ENCODE peak calls at places on chromosome 1, in eight cellular contexts. E is left ventricle myocardium inferior; A is A549; L is pancreas; G is CD8-positive, alpha-beta T cell; Q is breast epithelium; Y is astrocyte; N is lower lobe of right lung. X is an unnamed sample.

GRCh38 chr1:220182656-220183055 is 88.7 kb downstream of the IARS2 start:
- DNase-seq in N (no peak), Q (no peak), A (no peak), Y (peak; percentile 12), E (no peak), G (no peak), L (no peak), X (no peak)

GRCh38 chr1:212288614-212289013 is 3.4 kb downstream of the PPP2R5A start:
- DNase-seq in A (no peak), N (no peak), Y (peak; percentile 76), Q (no peak), E (no peak), L (no peak), G (no peak), X (no peak)

GRCh38 chr1:173341307-173341706 is 134.2 kb upstream of the TNFSF4 start:
- DNase-seq in Y (peak; percentile 93), Q (no peak), G (no peak), A (no peak), E (no peak), N (no peak), L (no peak), X (no peak)

GRCh38 chr1:93150729-93151128 is 29.5 kb downstream of the TMED5 start:
- DNase-seq in A (no peak), E (no peak), G (no peak), Y (no peak), Q (no peak), L (no peak), N (no peak), X (no peak)

GRCh38 chr1:29789910-29790247 is 553.6 kb downstream of the PTPRU start:
- DNase-seq in Q (no peak), A (no peak), L (no peak), Y (no peak), G (no peak), N (no peak), E (no peak), X (no peak)

GRCh38 chr1:17998889-17999288 is 108.7 kb upstream of the IGSF21 start:
- DNase-seq in L (no peak), G (no peak), E (no peak), Y (no peak), N (no peak), A (no peak), Q (no peak), X (no peak)

GRCh38 chr1:152533327-152533938 is 19.2 kb downstream of the CRCT1 start:
- DNase-seq in N (no peak), E (no peak), Y (no peak), Q (no peak), G (no peak), L (no peak), A (peak; percentile 33), X (no peak)

GRCh38 chr1:184051138-184051484 is 419 bp upstream of the TSEN15 start:
- DNase-seq in A (no peak), G (no peak), E (no peak), Y (peak; percentile 16), L (no peak), Q (no peak), N (no peak), X (no peak)

GRCh38 chr1:28926629-28927441 is 12.5 kb downstream of the EPB41 start:
- DNase-seq in L (no peak), N (no peak), A (no peak), Y (no peak), Q (no peak), E (no peak), G (peak; percentile 45), X (no peak)

GRCh38 chr1:218058730-218059129 is 226.4 kb upstream of the RRP15 start:
- DNase-seq in N (no peak), E (no peak), Y (no peak), A (no peak), L (no peak), G (no peak), Q (no peak), X (no peak)
- TF ChIP-seq CTCF in N (no peak), E (no peak), Y (no peak), A (no peak), L (no peak), G (no peak), Q (no peak), X (no peak)

GRCh38 chr1:98325646-98326441 is 335.7 kb upstream of the SNX7 start:
- DNase-seq in L (no peak), Q (peak; percentile 34), E (peak; percentile 46), A (no peak), N (no peak), Y (peak; percentile 86), G (no peak), X (peak; percentile 68)
- H3K4me1 ChIP-seq in L (no peaks in the 10 kb centered on the region), Q (no peaks in the 10 kb centered on the region), E (peaks cover 20% of the 10 kb centered on the region), A (peaks cover 59% of the 10 kb centered on the region), N (peaks cover 30% of the 10 kb centered on the region), Y (peaks cover 49% of the 10 kb centered on the region), G (no peaks in the 10 kb centered on the region), X (peaks cover 44% of the 10 kb centered on the region)

GRCh38 chr1:231020139-231020601 is 19.9 kb downstream of the FAM89A start:
- DNase-seq in Y (no peak), G (no peak), A (no peak), L (no peak), Q (no peak), E (no peak), N (no peak), X (no peak)
- TF ChIP-seq CTCF in Y (no peak), G (no peak), A (no peak), L (no peak), Q (no peak), E (no peak), N (no peak), X (no peak)

GRCh38 chr1:98053471-98054366 is 132.9 kb upstream of the DPYD start:
- DNase-seq in E (peak; percentile 55), N (peak; percentile 69), Q (no peak), G (peak; percentile 33), L (peak; percentile 82), Y (peak; percentile 71), A (no peak), X (peak; percentile 94)

GRCh38 chr1:98055457-98055856 is 134.6 kb upstream of the DPYD start:
- DNase-seq in Q (no peak), E (no peak), N (no peak), L (no peak), Y (no peak), A (no peak), G (no peak), X (no peak)

GRCh38 chr1:98056781-98057180 is 135.9 kb upstream of the DPYD start:
- DNase-seq in N (no peak), Y (no peak), A (no peak), G (no peak), E (no peak), Q (no peak), L (no peak), X (no peak)

GRCh38 chr1:98054786-98055185 is 134.0 kb upstream of the DPYD start:
- DNase-seq in L (no peak), A (no peak), Y (no peak), E (no peak), N (no peak), G (no peak), Q (no peak), X (no peak)

DNA sequence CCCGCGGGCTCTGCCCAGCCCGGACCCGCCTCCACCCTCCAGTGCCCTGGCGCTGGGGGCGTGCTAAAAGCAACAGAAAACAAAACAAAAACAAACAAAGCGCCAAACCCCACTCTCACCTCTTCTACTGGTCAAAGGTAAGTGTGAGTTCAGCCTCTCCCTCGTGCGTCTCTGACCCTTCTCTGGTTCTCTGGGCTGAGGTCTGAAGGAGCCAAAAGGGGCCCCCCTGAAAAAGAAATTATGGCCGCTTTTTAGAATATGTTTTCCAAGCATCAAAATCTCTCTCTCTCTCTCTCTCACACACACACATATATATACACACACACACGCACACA is 133.5 kb upstream of the DPYD start:
- DNase-seq in Q (no peak), A (no peak), E (no peak), N (no peak), Y (no peak), G (no peak), L (no peak), X (no peak)
- H3K4me1 ChIP-seq in Q (peaks cover 6% of the 10 kb centered on the region), A (peaks cover 15% of the 10 kb centered on the region), E (peaks cover 17% of the 10 kb centered on the region), N (peaks cover 8% of the 10 kb centered on the region), Y (peaks cover 30% of the 10 kb centered on the region), G (peaks cover 12% of the 10 kb centered on the region), L (no peaks in the 10 kb centered on the region), X (peaks cover 10% of the 10 kb centered on the region)

GRCh38 chr1:55284856-55285255 is 69.7 kb upstream of the USP24 start:
- DNase-seq in L (no peak), E (no peak), Y (no peak), Q (no peak), G (no peak), A (peak; percentile 15), N (no peak), X (no peak)
- TF ChIP-seq CTCF in L (no peak), E (peak; percentile 80), Y (peak; percentile 79), Q (peak; percentile 65), G (no peak), A (peak; percentile 70), N (peak; percentile 57), X (peak; percentile 45)

GRCh38 chr1:94193128-94193527 is 44.3 kb downstream of the ARHGAP29 start:
- DNase-seq in E (no peak), N (no peak), A (no peak), Q (no peak), Y (no peak), L (no peak), G (no peak), X (no peak)

GRCh38 chr1:94194079-94194478 is 43.3 kb downstream of the ARHGAP29 start:
- DNase-seq in E (no peak), N (no peak), G (no peak), L (no peak), A (no peak), Q (no peak), Y (no peak), X (no peak)

GRCh38 chr1:94186946-94187345 is 50.4 kb downstream of the ARHGAP29 start:
- DNase-seq in L (no peak), G (no peak), Q (no peak), N (no peak), Y (no peak), E (no peak), A (no peak), X (no peak)

DNA sequence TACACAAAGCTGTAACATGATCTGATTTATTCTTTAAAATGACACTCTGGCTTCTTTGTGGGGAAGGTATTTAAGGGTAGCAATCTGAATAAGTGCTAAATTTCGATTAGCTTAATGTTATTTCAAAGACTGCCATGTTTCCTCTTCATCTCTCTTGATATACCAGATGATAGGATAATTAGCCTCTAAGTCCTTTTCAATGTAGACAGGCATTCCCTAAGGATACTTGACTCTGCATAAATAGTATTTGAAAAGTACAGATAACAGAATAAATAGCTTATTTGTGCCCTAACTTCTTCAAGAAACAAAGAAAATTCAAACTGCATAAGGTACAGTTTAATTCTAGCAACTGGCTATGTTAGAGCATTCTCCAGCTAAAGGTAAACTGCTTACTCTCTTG is 46.2 kb downstream of the ARHGAP29 start:
- DNase-seq in A (no peak), Y (no peak), L (no peak), G (no peak), E (no peak), Q (no peak), N (no peak), X (no peak)
- H3K4me1 ChIP-seq in A (no peaks in the 10 kb centered on the region), Y (peaks cover 3% of the 10 kb centered on the region), L (no peaks in the 10 kb centered on the region), G (no peaks in the 10 kb centered on the region), E (peaks cover 72% of the 10 kb centered on the region), Q (no peaks in the 10 kb centered on the region), N (no peaks in the 10 kb centered on the region), X (no peaks in the 10 kb centered on the region)